ENCODE peak calls at places on chromosomes 11 and 22, in nine cellular contexts. R is amniotic epithelial cell; Y is HFF-Myc; L is CD8-positive, alpha-beta memory T cell; W is substantia nigra; Z is NAMALWA; T is HuH-7; B is HTR-8/SVneo; E is cardiac fibroblast. X is an unnamed sample.

GRCh38 chr22:27139935-27140493 is 482.6 kb downstream of the MIAT start:
- DNase-seq in R (peak; percentile 89), Y (peak; percentile 61), L (no peak), W (no peak), Z (no peak), T (no peak), B (peak; percentile 48), E (peak; percentile 91), X (no peak)

GRCh38 chr11:45900916-45901617 is 6.0 kb downstream of the FREY1 start:
- DNase-seq in R (no peak), Y (no peak), L (no peak), W (peak; percentile 33), Z (no peak), T (no peak), B (no peak), E (no peak), X (no peak)

GRCh38 chr11:60803273-60803936 is 18.3 kb downstream of the MS4A10 start:
- DNase-seq in R (no peak), Y (no peak), L (no peak), W (no peak), Z (no peak), T (no peak), B (no peak), E (no peak), X (no peak)

GRCh38 chr11:66713746-66714480 is 15.1 kb downstream of the SPTBN2 start:
- DNase-seq in R (no peak), Y (no peak), L (no peak), W (no peak), Z (no peak), T (no peak), B (no peak), E (no peak), X (no peak)

GRCh38 chr11:82826526-82826925 is 73.7 kb downstream of the PRCP start:
- DNase-seq in R (no peak), Y (no peak), L (no peak), W (no peak), Z (no peak), T (no peak), B (no peak), E (peak; percentile 26), X (no peak)

GRCh38 chr11:129702410-129703390 is 112.9 kb upstream of the TMEM45B start:
- DNase-seq in R (no peak), Y (no peak), L (no peak), W (no peak), Z (no peak), T (no peak), B (no peak), E (no peak), X (no peak)

GRCh38 chr11:69352715-69353325 is 58.9 kb downstream of the MYEOV start:
- DNase-seq in R (peak; percentile 92), Y (peak; percentile 95), L (no peak), W (no peak), Z (no peak), T (no peak), B (peak; percentile 30), E (peak; percentile 97), X (peak; percentile 47)

GRCh38 chr22:47197735-47198500 is 435.5 kb downstream of the TBC1D22A start:
- DNase-seq in R (no peak), Y (no peak), L (no peak), W (no peak), Z (no peak), T (no peak), B (no peak), E (no peak), X (no peak)

GRCh38 chr11:94762208-94762607 is 5.9 kb upstream of the AMOTL1 start:
- DNase-seq in R (no peak), Y (no peak), L (no peak), W (no peak), Z (peak; percentile 58), T (no peak), B (no peak), E (no peak), X (no peak)

X was measured in activated naive CD8-positive, alpha-beta T cell treated with anti-CD3 and anti-CD28 coated beads, Interleukin-2, amount 50 U/mL, for 24 hours.